ENCODE peak calls at places on chromosomes 12 and 14, in nine cellular contexts. G, Z, H, C, U, W, Y, Q and M are unnamed samples.

GRCh38 chr14:95222870-95223398 is 65.6 kb upstream of the DICER1 start:
- DNase-seq in G (peak), Z (no peak), H (no peak), C (no peak), U (no peak), W (peak), Y (no peak), Q (no peak), M (no peak)

GRCh38 chr12:84919271-84919670 is 6.7 kb upstream of the SLC6A15 start:
- DNase-seq in G (peak), Z (no peak), H (no peak), C (no peak), U (no peak), W (no peak), Y (no peak), Q (no peak), M (no peak)

GRCh38 chr12:4214912-4215861 is 58.4 kb upstream of the CCND2 start:
- DNase-seq in G (peak), Z (no peak), H (no peak), C (peak), U (no peak), W (peak), Y (peak), Q (peak), M (no peak)

GRCh38 chr14:21042918-21043317 is 756 bp downstream of the RNASE7 start:
- DNase-seq in G (no peak), Z (no peak), H (no peak), C (no peak), U (no peak), W (peak), Y (no peak), Q (no peak), M (no peak)

GRCh38 chr12:15563683-15564082 is 225.5 kb downstream of the EPS8 start:
- DNase-seq in G (peak), Z (no peak), H (no peak), C (no peak), U (no peak), W (no peak), Y (no peak), Q (peak), M (no peak)

GRCh38 chr14:94646481-94646880 is 34.3 kb downstream of the SERPINA3 start:
- DNase-seq in G (peak), Z (no peak), H (no peak), C (no peak), U (no peak), W (peak), Y (no peak), Q (no peak), M (no peak)

GRCh38 chr12:77130193-77130592 is 64.8 kb upstream of the E2F7 start:
- DNase-seq in G (no peak), Z (peak), H (peak), C (no peak), U (no peak), W (no peak), Y (no peak), Q (no peak), M (no peak)

GRCh38 chr12:69052613-69053408 is 119.8 kb upstream of the CPM start:
- DNase-seq in G (peak), Z (no peak), H (no peak), C (peak), U (no peak), W (no peak), Y (no peak), Q (no peak), M (no peak)

GRCh38 chr12:96483116-96483515 is 6.3 kb upstream of the CFAP54 start:
- DNase-seq in G (no peak), Z (no peak), H (no peak), C (no peak), U (no peak), W (no peak), Y (no peak), Q (no peak), M (no peak)

GRCh38 chr12:117408161-117408791 is 46.9 kb upstream of the NOS1 start:
- DNase-seq in G (peak), Z (peak), H (peak), C (no peak), U (peak), W (no peak), Y (no peak), Q (peak), M (no peak)

GRCh38 chr12:6167327-6168280 is 32.6 kb upstream of the CD9 start:
- DNase-seq in G (peak), Z (no peak), H (no peak), C (peak), U (no peak), W (no peak), Y (no peak), Q (peak), M (no peak)

GRCh38 chr14:88614218-88614907 is 51.5 kb downstream of the ZC3H14 start:
- DNase-seq in G (peak), Z (no peak), H (no peak), C (peak), U (no peak), W (no peak), Y (no peak), Q (no peak), M (no peak)

GRCh38 chr14:64671591-64671990 is 32.6 kb upstream of the PLEKHG3 start:
- DNase-seq in G (peak), Z (peak), H (peak), C (peak), U (peak), W (no peak), Y (no peak), Q (no peak), M (peak)

GRCh38 chr12:104331376-104331775 is 27.8 kb downstream of the EID3 start:
- DNase-seq in G (no peak), Z (no peak), H (no peak), C (no peak), U (no peak), W (no peak), Y (no peak), Q (no peak), M (no peak)

GRCh38 chr14:86575141-86575540 is 1045.2 kb downstream of the FLRT2 start:
- DNase-seq in G (peak), Z (peak), H (no peak), C (no peak), U (no peak), W (no peak), Y (no peak), Q (no peak), M (no peak)

GRCh38 chr12:22738945-22739344 is 114.0 kb downstream of the ETNK1 start:
- DNase-seq in G (no peak), Z (no peak), H (no peak), C (no peak), U (no peak), W (no peak), Y (no peak), Q (no peak), M (no peak)

GRCh38 chr14:104073764-104074163 is 11.7 kb upstream of the ASPG start:
- DNase-seq in G (no peak), Z (no peak), H (no peak), C (no peak), U (no peak), W (no peak), Y (no peak), Q (no peak), M (no peak)

GRCh38 chr12:127726928-127727327 is 540.0 kb upstream of the TMEM132C start:
- DNase-seq in G (no peak), Z (no peak), H (no peak), C (no peak), U (peak), W (no peak), Y (no peak), Q (no peak), M (no peak)

GRCh38 chr14:31829256-31829923 is 247.7 kb upstream of the ARHGAP5 start:
- DNase-seq in G (peak), Z (peak), H (no peak), C (no peak), U (no peak), W (no peak), Y (no peak), Q (no peak), M (peak)

GRCh38 chr12:39372929-39373328 is 70.0 kb downstream of the KIF21A start:
- DNase-seq in G (peak), Z (peak), H (no peak), C (peak), U (no peak), W (no peak), Y (no peak), Q (no peak), M (no peak)

GRCh38 chr14:90402009-90402408 is 5.2 kb downstream of the CALM1 start:
- DNase-seq in G (no peak), Z (no peak), H (no peak), C (no peak), U (no peak), W (no peak), Y (no peak), Q (no peak), M (no peak)

GRCh38 chr14:86221000-86221399 is 691.1 kb downstream of the FLRT2 start:
- DNase-seq in G (no peak), Z (peak), H (no peak), C (no peak), U (peak), W (no peak), Y (no peak), Q (no peak), M (peak)

GRCh38 chr12:107320929-107321618 is 227.7 kb upstream of the CRY1 start:
- DNase-seq in G (peak), Z (peak), H (peak), C (no peak), U (peak), W (peak), Y (peak), Q (no peak), M (no peak)

GRCh38 chr14:95196268-95196667 is 38.9 kb upstream of the DICER1 start:
- DNase-seq in G (peak), Z (peak), H (no peak), C (peak), U (peak), W (no peak), Y (no peak), Q (no peak), M (peak)

GRCh38 chr14:22594156-22594716 is 3.9 kb upstream of the ABHD4 start:
- DNase-seq in G (no peak), Z (no peak), H (no peak), C (no peak), U (no peak), W (no peak), Y (no peak), Q (no peak), M (no peak)

GRCh38 chr12:4797096-4797495 is 76.9 kb downstream of the GALNT8 start:
- DNase-seq in G (no peak), Z (no peak), H (no peak), C (no peak), U (no peak), W (no peak), Y (no peak), Q (no peak), M (no peak)

GRCh38 chr14:100212476-100213333 is 26.2 kb upstream of the YY1 start:
- DNase-seq in G (no peak), Z (no peak), H (no peak), C (no peak), U (no peak), W (no peak), Y (no peak), Q (no peak), M (no peak)

GRCh38 chr14:77094672-77095284 is 3.3 kb upstream of the CIPC start:
- DNase-seq in G (peak), Z (peak), H (peak), C (peak), U (peak), W (peak), Y (peak), Q (peak), M (peak)

GRCh38 chr14:36507847-36508417 is 12.1 kb downstream of the NKX2-1 start:
- DNase-seq in G (no peak), Z (peak), H (peak), C (no peak), U (no peak), W (no peak), Y (no peak), Q (no peak), M (no peak)

GRCh38 chr12:39072658-39073057 is 167.3 kb upstream of the CPNE8 start:
- DNase-seq in G (no peak), Z (no peak), H (no peak), C (no peak), U (no peak), W (no peak), Y (no peak), Q (no peak), M (no peak)

GRCh38 chr14:60756847-60757246 is 22.3 kb downstream of the MNAT1 start:
- DNase-seq in G (peak), Z (peak), H (no peak), C (no peak), U (peak), W (no peak), Y (no peak), Q (no peak), M (no peak)

GRCh38 chr12:106123110-106123509 is 15.6 kb downstream of the NUAK1 start:
- DNase-seq in G (no peak), Z (no peak), H (no peak), C (no peak), U (no peak), W (no peak), Y (no peak), Q (no peak), M (no peak)